ENCODE peak calls at places on chromosome 14, in four cellular contexts. One of them, this sample, is unnamed.

GRCh38 chr14:103110681-103111296 is 12.5 kb upstream of the TNFAIP2 start:
- DNase-seq in K562: no peak
- DNase-seq in HepG2: no peak
- DNase-seq in WTC11: no peak
- DNase-seq in this sample: no peak

GRCh38 chr14:29529418-29529817 is 398.2 kb downstream of the PRKD1 start:
- DNase-seq in K562: peak; percentile 3
- DNase-seq in WTC11: no peak
- DNase-seq in HepG2: peak; percentile 17
- DNase-seq in this sample: no peak

GRCh38 chr14:96362071-96362964 is 823 bp downstream of the ATG2B start:
- DNase-seq in K562: peak; percentile 24
- DNase-seq in HepG2: peak; percentile 69
- DNase-seq in WTC11: peak; percentile 30
- DNase-seq in this sample: peak; percentile 53

GRCh38 chr14:24432259-24433131 is 2.7 kb downstream of the KHNYN start:
- DNase-seq in K562: no peak
- DNase-seq in WTC11: no peak
- DNase-seq in HepG2: no peak
- DNase-seq in this sample: no peak

GRCh38 chr14:71688576-71688975 is 243.7 kb upstream of the RGS6 start:
- DNase-seq in K562: no peak
- DNase-seq in WTC11: no peak
- DNase-seq in HepG2: peak; percentile 58
- DNase-seq in this sample: no peak

GRCh38 chr14:24237463-24237955 is 4.8 kb downstream of the GMPR2 start:
- DNase-seq in WTC11: no peak
- DNase-seq in HepG2: no peak
- DNase-seq in K562: no peak
- DNase-seq in this sample: no peak

GRCh38 chr14:84483072-84483410 is 1046.9 kb upstream of the FLRT2 start:
- DNase-seq in K562: no peak
- DNase-seq in HepG2: no peak
- DNase-seq in WTC11: no peak
- DNase-seq in this sample: no peak

GRCh38 chr14:69096766-69097475 is 56.0 kb downstream of the DCAF5 start:
- DNase-seq in K562: no peak
- DNase-seq in WTC11: no peak
- DNase-seq in HepG2: no peak
- DNase-seq in this sample: no peak

GRCh38 chr14:42002139-42002538 is 395.5 kb downstream of the LRFN5 start:
- DNase-seq in WTC11: no peak
- DNase-seq in HepG2: no peak
- DNase-seq in K562: no peak
- DNase-seq in this sample: no peak

GRCh38 chr14:89845346-89845745 is 109.2 kb downstream of the EFCAB11 start:
- DNase-seq in WTC11: no peak
- DNase-seq in HepG2: no peak
- DNase-seq in K562: no peak
- DNase-seq in this sample: no peak

GRCh38 chr14:103232831-103233319 is 101.2 kb upstream of the EIF5 start:
- DNase-seq in K562: no peak
- DNase-seq in WTC11: no peak
- DNase-seq in HepG2: no peak
- DNase-seq in this sample: no peak

GRCh38 chr14:34539407-34540180 is at the start of gene EAPP:
- DNase-seq in WTC11: peak; percentile 96
- DNase-seq in K562: peak; percentile 93
- DNase-seq in HepG2: peak; percentile 100
- DNase-seq in this sample: peak; percentile 96

GRCh38 chr14:24508155-24508554 is at the start of gene CMA1:
- DNase-seq in WTC11: no peak
- DNase-seq in K562: no peak
- DNase-seq in HepG2: no peak
- DNase-seq in this sample: no peak

GRCh38 chr14:21428930-21429329 is 27.0 kb downstream of the CHD8 start:
- DNase-seq in WTC11: no peak
- DNase-seq in K562: no peak
- DNase-seq in HepG2: no peak
- DNase-seq in this sample: no peak

GRCh38 chr14:31930493-31931225 is 146.4 kb upstream of the ARHGAP5 start:
- DNase-seq in HepG2: peak; percentile 43
- DNase-seq in K562: no peak
- DNase-seq in WTC11: no peak
- DNase-seq in this sample: no peak

GRCh38 chr14:71362920-71363584 is 455.8 kb downstream of the PCNX1 start:
- DNase-seq in WTC11: no peak
- DNase-seq in K562: no peak
- DNase-seq in HepG2: no peak
- DNase-seq in this sample: no peak

GRCh38 chr14:59046746-59047145 is 141.7 kb upstream of the DAAM1 start:
- DNase-seq in HepG2: no peak
- DNase-seq in WTC11: no peak
- DNase-seq in K562: no peak
- DNase-seq in this sample: no peak

GRCh38 chr14:62776300-62776699 is 269.0 kb downstream of the KCNH5 start:
- DNase-seq in K562: no peak
- DNase-seq in WTC11: no peak
- DNase-seq in HepG2: no peak
- DNase-seq in this sample: no peak

GRCh38 chr14:74516451-74517155 is 23.0 kb downstream of the ISCA2 start:
- DNase-seq in K562: peak; percentile 19
- DNase-seq in WTC11: peak; percentile 57
- DNase-seq in HepG2: peak; percentile 65
- DNase-seq in this sample: no peak

GRCh38 chr14:32010561-32011188 is 66.4 kb upstream of the ARHGAP5 start:
- DNase-seq in WTC11: no peak
- DNase-seq in HepG2: peak; percentile 92
- DNase-seq in K562: peak; percentile 37
- DNase-seq in this sample: no peak

GRCh38 chr14:48575772-48576171 is 900.4 kb upstream of the MDGA2 start:
- DNase-seq in WTC11: peak; percentile 56
- DNase-seq in K562: no peak
- DNase-seq in HepG2: no peak
- DNase-seq in this sample: no peak

DNA sequence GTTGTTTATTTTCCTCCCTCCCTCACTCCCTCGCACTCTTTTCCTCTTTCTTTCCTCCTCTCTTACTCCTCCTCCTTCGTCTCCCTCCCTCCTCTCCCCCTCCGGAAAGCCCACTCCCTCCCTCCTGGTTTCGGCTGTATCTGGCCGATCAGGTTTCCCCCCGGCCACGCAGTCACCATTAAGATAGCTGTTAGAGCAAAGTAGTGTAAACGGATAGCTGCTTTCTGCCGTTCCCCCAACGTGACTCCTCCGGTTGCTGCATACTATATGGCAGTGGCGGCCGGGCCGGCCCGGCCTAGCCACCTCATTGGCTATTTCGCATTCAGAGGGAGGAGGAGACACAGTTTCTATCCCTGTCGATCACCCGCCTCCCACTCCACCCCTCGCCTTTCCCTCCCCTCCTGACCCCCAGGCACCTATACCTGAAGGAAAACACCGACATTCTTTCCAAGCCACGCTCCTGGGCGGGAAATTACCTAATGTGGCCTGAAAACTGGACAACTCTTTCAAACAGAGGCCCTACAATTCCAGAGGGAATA is at the start of gene SIX4:
- DNase-seq in HepG2: peak; percentile 84
- DNase-seq in K562: peak; percentile 83
- DNase-seq in WTC11: peak; percentile 86
- DNase-seq in this sample: peak; percentile 80
- TF ChIP-seq ELF4 in HepG2: no peak
- TF ChIP-seq ELF4 in K562: no peak
- TF ChIP-seq ELF4 in WTC11: no peak
- TF ChIP-seq ELF4 in this sample: no peak

DNA sequence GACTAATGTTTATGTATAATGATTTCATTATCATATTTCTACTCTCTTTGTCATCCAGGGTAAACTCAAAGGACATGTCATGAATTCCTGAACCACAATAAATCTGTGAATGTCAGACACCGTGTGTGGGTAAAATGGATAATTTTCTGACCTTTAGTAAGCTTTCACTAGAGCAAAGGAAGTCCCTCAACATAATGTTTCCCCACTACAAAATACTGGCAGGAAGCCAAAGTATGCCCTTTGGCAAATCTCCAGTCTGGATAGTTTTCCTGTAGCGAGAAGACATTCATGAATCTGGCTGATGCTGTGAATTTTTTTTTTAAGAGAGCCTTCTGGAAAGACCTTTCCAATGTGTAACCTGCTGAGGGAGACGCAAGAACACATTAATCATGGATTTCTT is 389.6 kb upstream of the DDHD1 start:
- DNase-seq in WTC11: no peak
- DNase-seq in HepG2: peak; percentile 44
- DNase-seq in K562: no peak
- DNase-seq in this sample: no peak
- TF ChIP-seq ELF4 in WTC11: no peak
- TF ChIP-seq ELF4 in HepG2: no peak
- TF ChIP-seq ELF4 in K562: no peak
- TF ChIP-seq ELF4 in this sample: no peak

GRCh38 chr14:64968167-64968566 is 4.0 kb downstream of the RAB15 start:
- DNase-seq in WTC11: no peak
- DNase-seq in HepG2: no peak
- DNase-seq in K562: no peak
- DNase-seq in this sample: no peak

GRCh38 chr14:64966976-64967375 is 5.2 kb downstream of the RAB15 start:
- DNase-seq in HepG2: no peak
- DNase-seq in WTC11: no peak
- DNase-seq in K562: no peak
- DNase-seq in this sample: no peak

GRCh38 chr14:64968651-64969050 is 3.5 kb downstream of the RAB15 start:
- DNase-seq in WTC11: no peak
- DNase-seq in K562: no peak
- DNase-seq in HepG2: no peak
- DNase-seq in this sample: no peak

GRCh38 chr14:64963611-64964010 is 8.5 kb downstream of the RAB15 start:
- DNase-seq in WTC11: no peak
- DNase-seq in K562: peak; percentile 26
- DNase-seq in HepG2: no peak
- DNase-seq in this sample: no peak

GRCh38 chr14:64965356-64966000 is 6.7 kb downstream of the RAB15 start:
- DNase-seq in K562: no peak
- DNase-seq in WTC11: no peak
- DNase-seq in HepG2: no peak
- DNase-seq in this sample: no peak
- TF ChIP-seq ELF4 in K562: no peak
- TF ChIP-seq ELF4 in WTC11: no peak
- TF ChIP-seq ELF4 in HepG2: no peak
- TF ChIP-seq ELF4 in this sample: no peak

GRCh38 chr14:81187832-81188522 is 32.8 kb downstream of the GTF2A1 start:
- DNase-seq in WTC11: no peak
- DNase-seq in HepG2: no peak
- DNase-seq in K562: no peak
- DNase-seq in this sample: no peak
- TF ChIP-seq ELF4 in WTC11: no peak
- TF ChIP-seq ELF4 in HepG2: no peak
- TF ChIP-seq ELF4 in K562: no peak
- TF ChIP-seq ELF4 in this sample: no peak

DNA sequence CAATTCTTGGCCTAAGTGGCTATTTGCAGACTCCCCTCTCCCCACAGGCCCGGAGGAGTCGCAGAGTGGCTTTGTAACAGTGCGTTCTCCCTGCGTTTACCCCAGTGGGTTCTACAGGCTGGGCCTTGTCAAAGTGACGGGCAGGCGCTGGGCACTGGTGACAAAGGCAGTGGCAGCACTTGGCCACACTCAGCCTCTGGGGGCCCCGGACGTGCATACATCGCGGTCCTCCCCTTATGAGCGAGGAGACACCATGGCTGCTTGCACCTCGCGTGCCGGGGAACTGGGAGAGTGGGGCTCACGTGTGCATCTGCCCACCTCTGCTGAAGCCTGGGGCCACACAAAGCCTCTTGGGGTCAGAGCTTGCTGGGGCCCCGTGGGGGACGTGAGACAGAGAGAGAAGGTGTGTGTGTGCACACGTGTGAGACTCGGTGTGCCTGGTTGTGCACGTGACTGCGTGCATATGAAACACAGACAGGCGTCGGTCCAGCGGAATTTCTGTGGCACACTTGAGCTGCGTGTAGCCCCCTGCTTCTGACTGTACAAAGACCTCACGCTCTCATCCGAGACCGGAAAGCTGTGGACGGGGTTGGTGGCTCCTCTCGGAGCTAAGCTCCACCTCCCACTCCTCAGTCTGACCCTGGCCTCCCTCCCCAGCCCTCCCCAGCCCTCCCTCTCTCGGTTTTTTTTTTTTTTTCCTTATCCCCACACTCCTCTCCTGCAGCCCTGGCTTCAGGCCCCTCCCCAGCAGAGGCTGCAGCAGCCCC is 8.5 kb upstream of the C14orf180 start:
- DNase-seq in HepG2: no peak
- DNase-seq in K562: no peak
- DNase-seq in WTC11: no peak
- DNase-seq in this sample: no peak
- TF ChIP-seq ELF4 in HepG2: no peak
- TF ChIP-seq ELF4 in K562: no peak
- TF ChIP-seq ELF4 in WTC11: no peak
- TF ChIP-seq ELF4 in this sample: no peak

DNA sequence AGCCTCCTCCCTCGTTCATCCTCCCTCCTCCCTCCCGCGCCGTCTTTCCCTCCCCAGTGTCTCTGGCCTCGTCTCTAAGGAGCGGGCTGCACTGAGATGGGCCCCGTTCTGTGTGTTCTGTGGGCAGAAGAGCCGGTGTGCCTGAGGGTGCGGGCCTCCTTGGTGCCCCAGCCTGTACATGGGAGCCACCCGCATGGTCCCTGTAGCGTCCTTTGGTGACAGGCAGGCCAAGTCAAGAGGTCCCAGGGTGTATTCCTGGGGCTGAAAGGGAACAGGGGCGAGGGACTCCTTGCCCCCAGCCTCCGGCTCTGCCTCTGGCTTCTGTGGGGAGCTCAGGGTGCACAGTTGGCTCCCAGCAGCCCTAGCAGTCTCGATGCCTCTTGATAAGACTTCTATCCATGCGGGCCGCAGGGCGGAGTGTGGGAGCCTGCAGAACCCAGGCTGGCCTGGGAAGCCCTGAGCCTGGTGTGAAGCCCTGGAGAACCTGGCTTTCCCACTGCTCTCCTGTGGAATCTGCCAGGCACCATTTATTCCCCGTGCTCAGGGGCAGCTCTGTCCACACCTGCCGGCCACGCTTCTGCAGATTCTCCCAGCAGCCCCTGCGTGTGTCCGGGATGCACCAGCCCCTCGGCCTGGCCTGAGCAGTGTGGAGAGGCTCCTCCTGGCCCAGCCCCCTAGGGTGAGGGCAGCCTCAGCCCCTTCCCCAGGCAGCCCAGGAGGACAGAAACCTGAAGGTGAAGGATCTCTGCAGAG is 181.3 kb downstream of the KIF26A start:
- DNase-seq in WTC11: peak; percentile 9
- DNase-seq in HepG2: no peak
- DNase-seq in K562: no peak
- DNase-seq in this sample: no peak
- TF ChIP-seq ELF4 in WTC11: no peak
- TF ChIP-seq ELF4 in HepG2: no peak
- TF ChIP-seq ELF4 in K562: no peak
- TF ChIP-seq ELF4 in this sample: no peak

GRCh38 chr14:101556131-101556530 is 5.2 kb upstream of the DIO3 start:
- DNase-seq in K562: no peak
- DNase-seq in HepG2: no peak
- DNase-seq in WTC11: no peak
- DNase-seq in this sample: no peak
- TF ChIP-seq ELF4 in K562: no peak
- TF ChIP-seq ELF4 in HepG2: no peak
- TF ChIP-seq ELF4 in WTC11: no peak
- TF ChIP-seq ELF4 in this sample: no peak

This sample was measured in HEK293T.